ENCODE peak calls at places on chromosomes 7 and 10, in six cellular contexts. One of them, this sample, is unnamed.

GRCh38 chr10:48364659-48365405 is 58.4 kb downstream of the MAPK8 start:
- DNase-seq in Peyer's patch: no peak
- DNase-seq in H9: no peak
- DNase-seq in SJCRH30: peak; percentile 13
- DNase-seq in tibial nerve: no peak
- DNase-seq in CD8-positive, alpha-beta memory T cell: no peak
- DNase-seq in this sample: no peak

GRCh38 chr7:904847-905246 is 28.5 kb downstream of the GET4 start:
- DNase-seq in Peyer's patch: no peak
- DNase-seq in H9: no peak
- DNase-seq in SJCRH30: no peak
- DNase-seq in tibial nerve: no peak
- DNase-seq in CD8-positive, alpha-beta memory T cell: no peak
- DNase-seq in this sample: no peak

GRCh38 chr10:12566161-12567115 is 217.1 kb downstream of the CAMK1D start:
- DNase-seq in Peyer's patch: no peak
- DNase-seq in H9: no peak
- DNase-seq in SJCRH30: no peak
- DNase-seq in tibial nerve: no peak
- DNase-seq in CD8-positive, alpha-beta memory T cell: no peak
- DNase-seq in this sample: no peak

GRCh38 chr10:124906551-124907001 is 35.3 kb upstream of the ZRANB1 start:
- DNase-seq in Peyer's patch: no peak
- DNase-seq in H9: no peak
- DNase-seq in SJCRH30: no peak
- DNase-seq in tibial nerve: no peak
- DNase-seq in CD8-positive, alpha-beta memory T cell: no peak
- DNase-seq in this sample: no peak

GRCh38 chr7:1742555-1743303 is 72.7 kb downstream of the ELFN1 start:
- DNase-seq in Peyer's patch: no peak
- DNase-seq in H9: no peak
- DNase-seq in SJCRH30: peak; percentile 19
- DNase-seq in tibial nerve: no peak
- DNase-seq in CD8-positive, alpha-beta memory T cell: peak; percentile 33
- DNase-seq in this sample: no peak

GRCh38 chr7:122261442-122261841 is 43.1 kb downstream of the FEZF1 start:
- DNase-seq in Peyer's patch: no peak
- DNase-seq in H9: no peak
- DNase-seq in SJCRH30: no peak
- DNase-seq in tibial nerve: no peak
- DNase-seq in CD8-positive, alpha-beta memory T cell: no peak
- DNase-seq in this sample: no peak

GRCh38 chr7:57868771-57869483 is 418.9 kb downstream of the ZNF716 start:
- DNase-seq in Peyer's patch: no peak
- DNase-seq in H9: no peak
- DNase-seq in SJCRH30: no peak
- DNase-seq in tibial nerve: no peak
- DNase-seq in CD8-positive, alpha-beta memory T cell: no peak
- DNase-seq in this sample: peak; percentile 54

GRCh38 chr7:27453702-27454405 is 208.8 kb downstream of the HIBADH start:
- DNase-seq in Peyer's patch: no peak
- DNase-seq in H9: no peak
- DNase-seq in SJCRH30: peak; percentile 57
- DNase-seq in tibial nerve: no peak
- DNase-seq in CD8-positive, alpha-beta memory T cell: no peak
- DNase-seq in this sample: no peak

GRCh38 chr7:129989466-129989865 is 36.7 kb upstream of the UBE2H start:
- DNase-seq in Peyer's patch: no peak
- DNase-seq in H9: no peak
- DNase-seq in SJCRH30: no peak
- DNase-seq in tibial nerve: no peak
- DNase-seq in CD8-positive, alpha-beta memory T cell: peak; percentile 30
- DNase-seq in this sample: no peak

GRCh38 chr10:76113952-76114351 is 682.5 kb downstream of the LRMDA start:
- DNase-seq in Peyer's patch: no peak
- DNase-seq in H9: no peak
- DNase-seq in SJCRH30: no peak
- DNase-seq in tibial nerve: no peak
- DNase-seq in CD8-positive, alpha-beta memory T cell: no peak
- DNase-seq in this sample: no peak

GRCh38 chr7:124566576-124566975 is 199.0 kb downstream of the GPR37 start:
- DNase-seq in Peyer's patch: no peak
- DNase-seq in H9: peak; percentile 29
- DNase-seq in SJCRH30: peak; percentile 44
- DNase-seq in tibial nerve: no peak
- DNase-seq in CD8-positive, alpha-beta memory T cell: no peak
- DNase-seq in this sample: peak; percentile 46

GRCh38 chr7:70701487-70701886 is 430.5 kb upstream of the GALNT17 start:
- DNase-seq in Peyer's patch: no peak
- DNase-seq in H9: no peak
- DNase-seq in SJCRH30: no peak
- DNase-seq in tibial nerve: no peak
- DNase-seq in CD8-positive, alpha-beta memory T cell: no peak
- DNase-seq in this sample: no peak

GRCh38 chr10:71868192-71868697 is 17.2 kb upstream of the PSAP start:
- DNase-seq in Peyer's patch: peak; percentile 51
- DNase-seq in H9: no peak
- DNase-seq in SJCRH30: peak; percentile 75
- DNase-seq in tibial nerve: peak; percentile 38
- DNase-seq in CD8-positive, alpha-beta memory T cell: no peak
- DNase-seq in this sample: no peak

GRCh38 chr10:130924138-130924819 is 387.2 kb downstream of the TCERG1L start:
- DNase-seq in Peyer's patch: no peak
- DNase-seq in H9: peak; percentile 64
- DNase-seq in SJCRH30: peak; percentile 3
- DNase-seq in tibial nerve: no peak
- DNase-seq in CD8-positive, alpha-beta memory T cell: no peak
- DNase-seq in this sample: peak; percentile 39

GRCh38 chr7:148264933-148265557 is 325.5 kb upstream of the C7orf33 start:
- DNase-seq in Peyer's patch: no peak
- DNase-seq in H9: peak; percentile 39
- DNase-seq in SJCRH30: peak; percentile 7
- DNase-seq in tibial nerve: no peak
- DNase-seq in CD8-positive, alpha-beta memory T cell: no peak
- DNase-seq in this sample: peak; percentile 39

GRCh38 chr10:103714232-103714891 is 141.0 kb downstream of the SH3PXD2A start:
- DNase-seq in Peyer's patch: no peak
- DNase-seq in H9: no peak
- DNase-seq in SJCRH30: peak; percentile 31
- DNase-seq in tibial nerve: no peak
- DNase-seq in CD8-positive, alpha-beta memory T cell: no peak
- DNase-seq in this sample: no peak

GRCh38 chr10:79385804-79386531 is 38.7 kb downstream of the PPIF start:
- DNase-seq in Peyer's patch: peak; percentile 12
- DNase-seq in H9: peak; percentile 74
- DNase-seq in SJCRH30: peak; percentile 4
- DNase-seq in tibial nerve: peak; percentile 11
- DNase-seq in CD8-positive, alpha-beta memory T cell: no peak
- DNase-seq in this sample: no peak

GRCh38 chr7:42750142-42750541 is 161.7 kb downstream of the C7orf25 start:
- DNase-seq in Peyer's patch: no peak
- DNase-seq in H9: no peak
- DNase-seq in SJCRH30: no peak
- DNase-seq in tibial nerve: no peak
- DNase-seq in CD8-positive, alpha-beta memory T cell: no peak
- DNase-seq in this sample: no peak

GRCh38 chr7:963236-964078 is 9.0 kb upstream of the ADAP1 start:
- DNase-seq in Peyer's patch: peak; percentile 48
- DNase-seq in H9: no peak
- DNase-seq in SJCRH30: no peak
- DNase-seq in tibial nerve: no peak
- DNase-seq in CD8-positive, alpha-beta memory T cell: no peak
- DNase-seq in this sample: no peak

GRCh38 chr7:149440222-149440621 is 20.6 kb downstream of the ZNF777 start:
- DNase-seq in Peyer's patch: no peak
- DNase-seq in H9: no peak
- DNase-seq in SJCRH30: no peak
- DNase-seq in tibial nerve: no peak
- DNase-seq in CD8-positive, alpha-beta memory T cell: no peak
- DNase-seq in this sample: no peak

GRCh38 chr10:120415709-120416330 is 41.2 kb upstream of the PLPP4 start:
- DNase-seq in Peyer's patch: no peak
- DNase-seq in H9: no peak
- DNase-seq in SJCRH30: no peak
- DNase-seq in tibial nerve: no peak
- DNase-seq in CD8-positive, alpha-beta memory T cell: no peak
- DNase-seq in this sample: no peak

GRCh38 chr7:101869026-101869900 is 51.8 kb downstream of the CUX1 start:
- DNase-seq in Peyer's patch: no peak
- DNase-seq in H9: peak; percentile 85
- DNase-seq in SJCRH30: no peak
- DNase-seq in tibial nerve: no peak
- DNase-seq in CD8-positive, alpha-beta memory T cell: no peak
- DNase-seq in this sample: no peak

GRCh38 chr7:102260856-102261255 is 25.8 kb upstream of the SH2B2 start:
- DNase-seq in Peyer's patch: no peak
- DNase-seq in H9: no peak
- DNase-seq in SJCRH30: peak; percentile 48
- DNase-seq in tibial nerve: no peak
- DNase-seq in CD8-positive, alpha-beta memory T cell: no peak
- DNase-seq in this sample: no peak

GRCh38 chr10:6583447-6583846 is 3.4 kb upstream of the PRKCQ start:
- DNase-seq in Peyer's patch: peak; percentile 37
- DNase-seq in H9: no peak
- DNase-seq in SJCRH30: no peak
- DNase-seq in tibial nerve: no peak
- DNase-seq in CD8-positive, alpha-beta memory T cell: peak; percentile 75
- DNase-seq in this sample: no peak

GRCh38 chr10:79361721-79362397 is 14.6 kb downstream of the PPIF start:
- DNase-seq in Peyer's patch: no peak
- DNase-seq in H9: no peak
- DNase-seq in SJCRH30: no peak
- DNase-seq in tibial nerve: no peak
- DNase-seq in CD8-positive, alpha-beta memory T cell: no peak
- DNase-seq in this sample: no peak

GRCh38 chr10:9010093-9010492 is 955.6 kb downstream of the GATA3 start:
- DNase-seq in Peyer's patch: no peak
- DNase-seq in H9: no peak
- DNase-seq in SJCRH30: no peak
- DNase-seq in tibial nerve: no peak
- DNase-seq in CD8-positive, alpha-beta memory T cell: peak; percentile 78
- DNase-seq in this sample: no peak

GRCh38 chr7:151923097-151923876 is 33.0 kb upstream of the GALNTL5 start:
- DNase-seq in Peyer's patch: no peak
- DNase-seq in H9: no peak
- DNase-seq in SJCRH30: no peak
- DNase-seq in tibial nerve: no peak
- DNase-seq in CD8-positive, alpha-beta memory T cell: no peak
- DNase-seq in this sample: no peak

GRCh38 chr10:50407077-50407801 is 155.9 kb upstream of the ASAH2 start:
- DNase-seq in Peyer's patch: no peak
- DNase-seq in H9: peak; percentile 60
- DNase-seq in SJCRH30: no peak
- DNase-seq in tibial nerve: no peak
- DNase-seq in CD8-positive, alpha-beta memory T cell: no peak
- DNase-seq in this sample: peak; percentile 44

GRCh38 chr10:5390607-5391205 is 13.9 kb downstream of the TUBAL3 start:
- DNase-seq in Peyer's patch: no peak
- DNase-seq in H9: no peak
- DNase-seq in SJCRH30: no peak
- DNase-seq in tibial nerve: no peak
- DNase-seq in CD8-positive, alpha-beta memory T cell: no peak
- DNase-seq in this sample: no peak

GRCh38 chr10:80509403-80510161 is 28.1 kb upstream of the SH2D4B start:
- DNase-seq in Peyer's patch: no peak
- DNase-seq in H9: no peak
- DNase-seq in SJCRH30: no peak
- DNase-seq in tibial nerve: no peak
- DNase-seq in CD8-positive, alpha-beta memory T cell: no peak
- DNase-seq in this sample: no peak
- H3K4me1 ChIP-seq in Peyer's patch: peaks cover 15% of the 10 kb centered on the region
- H3K4me1 ChIP-seq in H9: no peaks in the 10 kb centered on the region
- H3K4me1 ChIP-seq in SJCRH30: peaks cover 17% of the 10 kb centered on the region
- H3K4me1 ChIP-seq in tibial nerve: no peaks in the 10 kb centered on the region
- H3K4me1 ChIP-seq in CD8-positive, alpha-beta memory T cell: peaks cover 29% of the 10 kb centered on the region
- H3K4me1 ChIP-seq in this sample: peaks cover 2% of the 10 kb centered on the region

DNA sequence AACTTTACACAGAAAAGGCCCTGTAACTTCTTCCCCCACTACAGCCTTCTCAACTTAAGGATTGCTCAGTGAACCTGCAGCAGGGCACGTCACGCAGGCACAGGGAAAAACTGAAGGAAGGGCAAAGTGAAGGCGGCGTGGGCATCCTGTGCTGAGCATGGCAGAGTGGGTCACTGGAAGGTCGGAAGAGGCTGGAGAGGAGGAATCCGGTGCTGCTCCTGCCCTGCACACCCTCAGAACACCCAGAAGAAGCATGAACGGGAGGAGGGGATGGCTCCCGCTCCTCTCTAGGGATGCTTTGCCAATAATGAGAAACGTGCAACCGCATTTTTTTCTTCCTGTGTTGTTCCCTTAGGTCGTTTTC is 175.2 kb downstream of the TNS3 start:
- DNase-seq in Peyer's patch: no peak
- DNase-seq in H9: no peak
- DNase-seq in SJCRH30: no peak
- DNase-seq in tibial nerve: no peak
- DNase-seq in CD8-positive, alpha-beta memory T cell: no peak
- DNase-seq in this sample: no peak
- H3K4me1 ChIP-seq in Peyer's patch: peaks cover 39% of the 10 kb centered on the region
- H3K4me1 ChIP-seq in H9: no peaks in the 10 kb centered on the region
- H3K4me1 ChIP-seq in SJCRH30: no peaks in the 10 kb centered on the region
- H3K4me1 ChIP-seq in tibial nerve: no peaks in the 10 kb centered on the region
- H3K4me1 ChIP-seq in CD8-positive, alpha-beta memory T cell: no peaks in the 10 kb centered on the region
- H3K4me1 ChIP-seq in this sample: peaks cover 6% of the 10 kb centered on the region

GRCh38 chr7:130996841-130997231 is 262.8 kb upstream of the KLF14 start:
- DNase-seq in Peyer's patch: no peak
- DNase-seq in H9: no peak
- DNase-seq in SJCRH30: peak; percentile 37
- DNase-seq in tibial nerve: no peak
- DNase-seq in CD8-positive, alpha-beta memory T cell: no peak
- DNase-seq in this sample: no peak
- H3K4me1 ChIP-seq in Peyer's patch: peaks cover 60% of the 10 kb centered on the region
- H3K4me1 ChIP-seq in H9: no peaks in the 10 kb centered on the region
- H3K4me1 ChIP-seq in SJCRH30: peaks cover 6% of the 10 kb centered on the region
- H3K4me1 ChIP-seq in tibial nerve: peaks cover 5% of the 10 kb centered on the region
- H3K4me1 ChIP-seq in CD8-positive, alpha-beta memory T cell: peaks cover 78% of the 10 kb centered on the region
- H3K4me1 ChIP-seq in this sample: no peaks in the 10 kb centered on the region

GRCh38 chr10:109973430-109973829 is 34.4 kb upstream of the ADD3 start:
- DNase-seq in Peyer's patch: no peak
- DNase-seq in H9: no peak
- DNase-seq in SJCRH30: no peak
- DNase-seq in tibial nerve: no peak
- DNase-seq in CD8-positive, alpha-beta memory T cell: no peak
- DNase-seq in this sample: no peak

GRCh38 chr10:109972372-109973001 is 35.3 kb upstream of the ADD3 start:
- DNase-seq in Peyer's patch: no peak
- DNase-seq in H9: no peak
- DNase-seq in SJCRH30: no peak
- DNase-seq in tibial nerve: no peak
- DNase-seq in CD8-positive, alpha-beta memory T cell: no peak
- DNase-seq in this sample: no peak

GRCh38 chr10:109975251-109975650 is 32.5 kb upstream of the ADD3 start:
- DNase-seq in Peyer's patch: no peak
- DNase-seq in H9: no peak
- DNase-seq in SJCRH30: no peak
- DNase-seq in tibial nerve: no peak
- DNase-seq in CD8-positive, alpha-beta memory T cell: no peak
- DNase-seq in this sample: no peak

GRCh38 chr10:109976657-109977056 is 31.1 kb upstream of the ADD3 start:
- DNase-seq in Peyer's patch: no peak
- DNase-seq in H9: no peak
- DNase-seq in SJCRH30: no peak
- DNase-seq in tibial nerve: no peak
- DNase-seq in CD8-positive, alpha-beta memory T cell: no peak
- DNase-seq in this sample: no peak

GRCh38 chr10:109974509-109975191 is 33.1 kb upstream of the ADD3 start:
- DNase-seq in Peyer's patch: no peak
- DNase-seq in H9: no peak
- DNase-seq in SJCRH30: no peak
- DNase-seq in tibial nerve: no peak
- DNase-seq in CD8-positive, alpha-beta memory T cell: no peak
- DNase-seq in this sample: no peak
- H3K4me1 ChIP-seq in Peyer's patch: peaks cover 53% of the 10 kb centered on the region
- H3K4me1 ChIP-seq in H9: peaks cover 3% of the 10 kb centered on the region
- H3K4me1 ChIP-seq in SJCRH30: peaks cover 2% of the 10 kb centered on the region
- H3K4me1 ChIP-seq in tibial nerve: peaks cover 4% of the 10 kb centered on the region
- H3K4me1 ChIP-seq in CD8-positive, alpha-beta memory T cell: peaks cover 8% of the 10 kb centered on the region
- H3K4me1 ChIP-seq in this sample: no peaks in the 10 kb centered on the region

This sample was measured in NT2/D1.